ENCODE peak calls at places on chromosomes 3 and 15, in five cellular contexts. Q, L, P, A and W are unnamed samples.

GRCh38 chr3:128878556-128879124 is 780 bp upstream of the ACAD9 start:
- DNase-seq in Q (no peak), L (peak), P (peak), A (peak), W (no peak)

GRCh38 chr15:81941479-81941878 is 104.3 kb downstream of the MEX3B start:
- DNase-seq in Q (no peak), L (no peak), P (no peak), A (no peak), W (no peak)

GRCh38 chr3:87996845-87997244 is 62.0 kb downstream of the CGGBP1 start:
- DNase-seq in Q (no peak), L (no peak), P (no peak), A (no peak), W (no peak)

GRCh38 chr3:72231439-72232196 is 446.7 kb upstream of the PROK2 start:
- DNase-seq in Q (no peak), L (peak), P (no peak), A (no peak), W (no peak)

GRCh38 chr3:157088506-157089454 is 71.2 kb downstream of the CCNL1 start:
- DNase-seq in Q (peak), L (peak), P (peak), A (peak), W (peak)

GRCh38 chr3:177525987-177526712 is 328.9 kb upstream of the TBL1XR1 start:
- DNase-seq in Q (no peak), L (no peak), P (no peak), A (no peak), W (no peak)

GRCh38 chr3:42557849-42558248 is 23.9 kb downstream of the SEC22C start:
- DNase-seq in Q (no peak), L (no peak), P (no peak), A (peak), W (no peak)

GRCh38 chr15:79322945-79323344 is 12.0 kb downstream of the TMED3 start:
- DNase-seq in Q (no peak), L (no peak), P (no peak), A (no peak), W (no peak)

GRCh38 chr15:75203017-75203907 is 1.6 kb downstream of the C15orf39 start:
- DNase-seq in Q (no peak), L (peak), P (peak), A (no peak), W (no peak)

GRCh38 chr15:33022629-33023028 is 171.9 kb downstream of the FMN1 start:
- DNase-seq in Q (peak), L (no peak), P (peak), A (no peak), W (peak)

GRCh38 chr3:115692887-115693524 is 69.7 kb downstream of the GAP43 start:
- DNase-seq in Q (peak), L (peak), P (peak), A (peak), W (peak)

GRCh38 chr3:72811551-72811950 is 36.7 kb downstream of the SHQ1 start:
- DNase-seq in Q (no peak), L (no peak), P (no peak), A (no peak), W (no peak)

GRCh38 chr3:194075088-194075615 is 60.8 kb upstream of the HES1 start:
- DNase-seq in Q (no peak), L (no peak), P (no peak), A (no peak), W (no peak)

GRCh38 chr15:26126070-26126469 is 262.9 kb upstream of the ATP10A start:
- DNase-seq in Q (no peak), L (no peak), P (no peak), A (no peak), W (peak)

GRCh38 chr3:126266850-126267168 is 86.4 kb upstream of the ALDH1L1 start:
- DNase-seq in Q (no peak), L (no peak), P (no peak), A (no peak), W (no peak)
- H3K27ac ChIP-seq in Q (no peak), L (peak), P (peak), A (peak), W (peak)

GRCh38 chr3:16884748-16885587 is at the start of gene PLCL2:
- DNase-seq in Q (peak), L (peak), P (peak), A (peak), W (peak)

GRCh38 chr3:16883057-16883725 is 1.6 kb upstream of the PLCL2 start:
- DNase-seq in Q (peak), L (peak), P (peak), A (no peak), W (no peak)

GRCh38 chr3:16883726-16884083 is 1.1 kb upstream of the PLCL2 start:
- DNase-seq in Q (no peak), L (no peak), P (no peak), A (no peak), W (no peak)

GRCh38 chr3:16885588-16885903 is 791 bp downstream of the PLCL2 start:
- DNase-seq in Q (no peak), L (no peak), P (peak), A (no peak), W (no peak)

GRCh38 chr3:16884084-16884747 is 539 bp upstream of the PLCL2 start:
- DNase-seq in Q (peak), L (peak), P (peak), A (peak), W (peak)
- H3K27ac ChIP-seq in Q (no peak), L (peak), P (peak), A (peak), W (peak)

GRCh38 chr3:53672987-53673386 is 173.2 kb downstream of the CHDH start:
- DNase-seq in Q (no peak), L (no peak), P (no peak), A (no peak), W (no peak)
- H3K27ac ChIP-seq in Q (no peak), L (no peak), P (no peak), A (no peak), W (no peak)

GRCh38 chr15:101233651-101234281 is 18.1 kb downstream of the CHSY1 start:
- DNase-seq in Q (no peak), L (no peak), P (no peak), A (no peak), W (no peak)
- H3K27ac ChIP-seq in Q (no peak), L (no peak), P (no peak), A (no peak), W (no peak)

GRCh38 chr15:40327338-40327917 is 3.9 kb downstream of the INAFM2 start:
- DNase-seq in Q (no peak), L (no peak), P (no peak), A (no peak), W (no peak)
- H3K27ac ChIP-seq in Q (no peak), L (no peak), P (no peak), A (peak), W (peak)

GRCh38 chr15:68789921-68790575 is 30.6 kb downstream of the ANP32A start:
- DNase-seq in Q (peak), L (no peak), P (peak), A (no peak), W (no peak)

GRCh38 chr15:68786753-68787152 is 33.9 kb downstream of the ANP32A start:
- DNase-seq in Q (no peak), L (no peak), P (no peak), A (no peak), W (no peak)

GRCh38 chr15:68789041-68789920 is 31.4 kb downstream of the ANP32A start:
- DNase-seq in Q (no peak), L (no peak), P (no peak), A (no peak), W (no peak)

GRCh38 chr15:68787609-68788264 is 33.0 kb downstream of the ANP32A start:
- DNase-seq in Q (no peak), L (no peak), P (no peak), A (no peak), W (no peak)

GRCh38 chr15:68788265-68788624 is 32.5 kb downstream of the ANP32A start:
- DNase-seq in Q (no peak), L (no peak), P (no peak), A (no peak), W (no peak)
- H3K27ac ChIP-seq in Q (no peak), L (no peak), P (no peak), A (no peak), W (peak)

DNA sequence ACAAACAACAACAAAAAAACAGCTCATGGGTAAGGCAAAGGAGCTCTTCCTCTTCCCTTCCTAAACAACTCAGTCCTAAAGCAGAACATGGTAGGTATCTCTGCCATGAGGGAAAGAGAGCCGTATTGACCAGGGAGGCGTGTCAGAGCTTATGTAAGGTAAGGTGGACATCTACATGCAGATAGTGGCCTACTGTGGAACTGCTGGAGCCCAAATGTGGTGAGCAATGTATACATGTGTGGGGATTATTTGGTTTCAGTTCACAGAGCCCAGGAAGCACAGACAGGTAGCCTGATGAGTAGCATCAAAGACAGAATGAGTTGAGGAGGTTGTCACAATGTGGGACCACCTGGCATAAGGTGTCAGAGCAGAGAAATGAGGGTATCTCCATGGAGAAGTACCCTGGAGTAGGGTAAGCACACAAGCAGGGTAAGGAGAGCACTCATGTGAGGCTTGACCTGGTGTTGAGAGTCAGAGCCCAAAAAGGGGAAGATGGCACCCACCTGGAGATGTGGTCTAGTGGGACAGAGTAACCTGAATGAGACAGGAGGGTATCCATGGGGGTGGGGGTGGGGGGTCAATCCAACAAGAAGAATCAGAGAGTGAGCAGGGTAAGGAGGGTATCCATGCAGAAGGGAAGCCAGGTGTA is 45.5 kb downstream of the DENND6A start:
- DNase-seq in Q (no peak), L (no peak), P (no peak), A (no peak), W (no peak)
- H3K27ac ChIP-seq in Q (no peak), L (no peak), P (no peak), A (no peak), W (peak)

DNA sequence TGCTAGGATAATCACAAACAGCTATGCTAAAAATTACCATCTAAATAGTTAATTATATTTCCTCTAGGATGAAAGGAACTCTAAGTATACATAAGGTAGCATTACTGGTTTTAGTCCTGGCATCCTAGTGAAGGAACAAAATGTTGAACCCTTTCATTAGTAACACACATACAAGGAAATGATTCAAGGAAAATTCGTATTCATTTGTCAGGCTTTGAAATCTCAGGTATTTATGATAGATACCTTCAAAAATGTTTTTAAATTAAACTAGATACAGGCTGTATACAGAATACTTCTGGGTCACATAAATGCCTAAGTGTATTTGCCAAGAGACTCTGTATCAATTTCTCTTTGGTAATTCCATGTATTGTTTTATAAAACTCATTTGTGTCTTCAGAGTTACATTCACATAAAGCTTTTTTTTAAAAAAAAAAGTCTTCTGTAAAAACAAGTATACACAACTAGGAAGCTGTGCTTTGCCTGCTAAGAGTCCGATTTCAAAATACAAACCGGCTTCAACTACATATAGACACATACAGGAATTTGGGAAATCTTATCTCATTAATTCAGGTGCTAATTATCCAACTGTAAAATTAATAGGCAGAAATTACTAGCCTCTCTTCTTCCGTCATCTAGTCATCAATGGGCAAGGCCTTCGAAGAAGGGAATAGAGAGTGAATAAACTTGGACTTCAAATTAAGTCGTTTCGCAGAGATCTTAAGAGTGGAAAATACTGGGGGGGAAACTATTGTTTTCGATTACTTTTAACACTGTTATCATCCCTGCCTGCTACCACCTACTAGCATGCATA is 1.3 kb downstream of the SECISBP2L start:
- DNase-seq in Q (no peak), L (no peak), P (peak), A (no peak), W (no peak)
- H3K27ac ChIP-seq in Q (no peak), L (no peak), P (peak), A (no peak), W (peak)